ENCODE peak calls at places on chromosomes 11 and 22, in ten cellular contexts. G, F, N, E, D, S, L, U, K and W are unnamed samples.

GRCh38 chr11:72361321-72361720 is 73.0 kb downstream of the CLPB start:
- DNase-seq in G (no peak), F (no peak), N (no peak), E (no peak), D (no peak), S (no peak), L (no peak), U (no peak), K (no peak), W (no peak)

GRCh38 chr22:29121124-29121523 is 48.3 kb downstream of the KREMEN1 start:
- DNase-seq in G (no peak), F (no peak), N (no peak), E (no peak), D (no peak), S (no peak), L (no peak), U (no peak), K (no peak), W (no peak)

GRCh38 chr11:7442588-7443215 is 42.6 kb upstream of the OLFML1 start:
- DNase-seq in G (peak; percentile 81), F (peak; percentile 82), N (peak; percentile 81), E (peak; percentile 66), D (peak; percentile 68), S (peak; percentile 50), L (peak; percentile 31), U (peak; percentile 87), K (no peak), W (peak; percentile 18)

GRCh38 chr22:38176170-38176741 is 5.4 kb downstream of the PLA2G6 start:
- DNase-seq in G (no peak), F (peak; percentile 51), N (peak; percentile 97), E (peak; percentile 5), D (peak; percentile 80), S (no peak), L (no peak), U (peak; percentile 87), K (no peak), W (peak; percentile 99)

GRCh38 chr11:47886096-47886495 is 37.9 kb upstream of the NUP160 start:
- DNase-seq in G (no peak), F (peak; percentile 41), N (no peak), E (no peak), D (no peak), S (no peak), L (no peak), U (peak; percentile 12), K (no peak), W (no peak)

GRCh38 chr11:17979770-17980371 is 33.0 kb downstream of the SERGEF start:
- DNase-seq in G (peak; percentile 61), F (peak; percentile 43), N (no peak), E (no peak), D (no peak), S (peak; percentile 11), L (no peak), U (no peak), K (no peak), W (no peak)

GRCh38 chr11:121651267-121651625 is 198.5 kb upstream of the SORL1-AS1 start:
- DNase-seq in G (no peak), F (no peak), N (no peak), E (no peak), D (no peak), S (no peak), L (no peak), U (no peak), K (no peak), W (no peak)

GRCh38 chr22:35434061-35434750 is 34.3 kb downstream of the MCM5 start:
- DNase-seq in G (no peak), F (no peak), N (no peak), E (no peak), D (no peak), S (no peak), L (no peak), U (no peak), K (no peak), W (no peak)

GRCh38 chr22:38398609-38399401 is 56.2 kb downstream of the KCNJ4 start:
- DNase-seq in G (peak; percentile 65), F (peak; percentile 96), N (peak; percentile 94), E (peak; percentile 82), D (peak; percentile 91), S (peak; percentile 78), L (peak; percentile 67), U (peak; percentile 95), K (no peak), W (peak; percentile 74)

GRCh38 chr22:43423046-43423445 is 11.2 kb downstream of the MPPED1 start:
- DNase-seq in G (no peak), F (no peak), N (peak; percentile 45), E (no peak), D (no peak), S (no peak), L (no peak), U (no peak), K (no peak), W (no peak)

GRCh38 chr11:61295596-61295926 is 445 bp upstream of the VWCE start:
- DNase-seq in G (no peak), F (peak; percentile 25), N (no peak), E (no peak), D (peak; percentile 48), S (no peak), L (no peak), U (peak; percentile 74), K (no peak), W (no peak)

GRCh38 chr11:6531267-6531752 is 34.2 kb downstream of the DNHD1 start:
- DNase-seq in G (peak; percentile 60), F (no peak), N (no peak), E (no peak), D (no peak), S (no peak), L (no peak), U (no peak), K (no peak), W (no peak)

GRCh38 chr11:113618360-113618759 is 87.7 kb downstream of the TMPRSS5 start:
- DNase-seq in G (peak; percentile 98), F (no peak), N (no peak), E (no peak), D (no peak), S (no peak), L (no peak), U (no peak), K (peak; percentile 45), W (no peak)

GRCh38 chr11:12451179-12451814 is 73.9 kb downstream of the PARVA start:
- DNase-seq in G (no peak), F (no peak), N (no peak), E (no peak), D (no peak), S (no peak), L (no peak), U (no peak), K (no peak), W (no peak)
- H3K27ac ChIP-seq in G (no peak overlapping the region), F (no peak overlapping the region), N (no peak overlapping the region), E (no peak overlapping the region), D (no peak overlapping the region), S (no peak overlapping the region), L (no peak overlapping the region), U (no peak overlapping the region), K (peak overlapping the region; percentile 57), W (no peak overlapping the region)

GRCh38 chr11:76579752-76580151 is 90.8 kb downstream of the LRRC32 start:
- DNase-seq in G (no peak), F (no peak), N (no peak), E (no peak), D (no peak), S (no peak), L (no peak), U (no peak), K (no peak), W (no peak)
- H3K27ac ChIP-seq in G (no peak overlapping the region), F (peak overlapping the region; percentile 38), N (peak overlapping the region; percentile 75), E (no peak overlapping the region), D (peak overlapping the region; percentile 40), S (no peak overlapping the region), L (no peak overlapping the region), U (peak overlapping the region; percentile 68), K (no peak overlapping the region), W (peak overlapping the region; percentile 72)

GRCh38 chr22:20267441-20268288 is 453 bp downstream of the RTN4R start:
- DNase-seq in G (peak; percentile 14), F (peak; percentile 54), N (no peak), E (no peak), D (peak; percentile 50), S (no peak), L (no peak), U (no peak), K (no peak), W (no peak)
- H3K27ac ChIP-seq in G (no peak overlapping the region), F (peak overlapping the region; percentile 55), N (no peak overlapping the region), E (no peak overlapping the region), D (no peak overlapping the region), S (no peak overlapping the region), L (no peak overlapping the region), U (no peak overlapping the region), K (peak overlapping the region; percentile 43), W (no peak overlapping the region)

GRCh38 chr11:1009371-1009770 is 27.1 kb downstream of the MUC6 start:
- DNase-seq in G (no peak), F (no peak), N (no peak), E (no peak), D (no peak), S (no peak), L (no peak), U (no peak), K (no peak), W (no peak)

GRCh38 chr11:1011320-1011698 is 25.2 kb downstream of the MUC6 start:
- DNase-seq in G (no peak), F (peak; percentile 77), N (no peak), E (no peak), D (no peak), S (no peak), L (no peak), U (no peak), K (no peak), W (no peak)

GRCh38 chr11:1010006-1010405 is 26.5 kb downstream of the MUC6 start:
- DNase-seq in G (no peak), F (no peak), N (no peak), E (no peak), D (no peak), S (no peak), L (no peak), U (no peak), K (no peak), W (peak; percentile 84)

GRCh38 chr11:1012291-1012690 is 24.2 kb downstream of the MUC6 start:
- DNase-seq in G (no peak), F (no peak), N (no peak), E (no peak), D (no peak), S (no peak), L (no peak), U (no peak), K (no peak), W (no peak)

DNA sequence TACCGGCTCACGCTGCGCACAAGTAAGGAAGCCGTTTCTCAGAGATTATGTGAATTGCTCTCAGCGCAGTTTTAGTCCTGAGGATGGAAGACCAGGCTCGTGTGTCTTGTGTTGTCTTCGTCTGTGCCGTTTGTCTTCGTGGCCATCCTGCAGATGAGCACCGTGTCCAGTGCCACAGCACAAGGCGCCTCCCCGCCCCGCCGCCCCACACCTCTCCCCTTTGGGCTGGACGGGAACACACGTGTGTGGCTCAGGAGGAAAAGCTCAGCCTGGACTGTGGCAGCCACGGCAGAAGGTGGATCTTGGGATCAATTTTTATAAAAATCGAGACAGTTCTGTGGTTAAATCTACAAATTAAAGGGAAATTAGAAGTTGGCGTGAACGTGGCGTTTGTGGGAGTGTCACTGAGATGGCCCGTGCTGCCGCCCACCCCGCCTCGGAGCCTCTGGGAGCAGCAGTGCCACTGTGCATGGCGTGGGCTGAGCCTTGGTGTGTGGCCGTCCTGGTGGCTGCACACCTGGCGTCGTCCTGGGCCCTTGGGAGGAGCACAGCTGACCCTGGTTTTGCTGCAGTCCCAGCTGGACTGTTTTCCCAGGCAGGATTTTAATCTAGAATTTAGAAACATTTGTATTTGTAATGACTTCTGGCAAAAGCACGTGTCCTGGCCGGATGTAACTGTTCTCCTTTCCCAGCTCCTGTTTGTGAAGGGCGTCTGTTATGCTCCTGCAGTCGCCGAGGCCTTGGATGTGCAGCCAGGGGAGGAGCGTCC is 25.8 kb downstream of the MUC6 start:
- DNase-seq in G (no peak), F (peak; percentile 92), N (no peak), E (no peak), D (no peak), S (no peak), L (no peak), U (no peak), K (no peak), W (no peak)
- H3K27ac ChIP-seq in G (no peak overlapping the region), F (peak overlapping the region; percentile 81), N (no peak overlapping the region), E (no peak overlapping the region), D (no peak overlapping the region), S (no peak overlapping the region), L (no peak overlapping the region), U (no peak overlapping the region), K (no peak overlapping the region), W (peak overlapping the region; percentile 31)